ENCODE peak calls at places on chromosomes 3 and 15, in ten cellular contexts. One of them, this sample, is unnamed.

GRCh38 chr3:70539908-70540307 is 227.5 kb upstream of the MDFIC2 start:
- DNase-seq in foreskin fibroblast: no peak
- DNase-seq in BE2C: peak; percentile 14
- DNase-seq in A549: peak; percentile 17
- DNase-seq in fibroblast of pulmonary artery: no peak
- DNase-seq in endodermal cell: no peak
- DNase-seq in colonic mucosa: no peak
- DNase-seq in uterus: no peak
- DNase-seq in kidney epithelial cell: no peak
- DNase-seq in CD8-positive, alpha-beta T cell: no peak
- DNase-seq in this sample: no peak

GRCh38 chr3:151085227-151085888 is at the start of gene MED12L:
- DNase-seq in foreskin fibroblast: peak; percentile 93
- DNase-seq in BE2C: peak; percentile 91
- DNase-seq in A549: peak; percentile 77
- DNase-seq in fibroblast of pulmonary artery: peak; percentile 76
- DNase-seq in endodermal cell: peak; percentile 92
- DNase-seq in colonic mucosa: peak; percentile 66
- DNase-seq in uterus: peak; percentile 40
- DNase-seq in kidney epithelial cell: peak; percentile 26
- DNase-seq in CD8-positive, alpha-beta T cell: peak; percentile 32
- DNase-seq in this sample: peak; percentile 80

GRCh38 chr15:88061452-88061851 is 195.1 kb downstream of the NTRK3 start:
- DNase-seq in foreskin fibroblast: no peak
- DNase-seq in BE2C: no peak
- DNase-seq in A549: no peak
- DNase-seq in fibroblast of pulmonary artery: no peak
- DNase-seq in endodermal cell: no peak
- DNase-seq in colonic mucosa: no peak
- DNase-seq in uterus: no peak
- DNase-seq in kidney epithelial cell: no peak
- DNase-seq in CD8-positive, alpha-beta T cell: no peak
- DNase-seq in this sample: no peak

GRCh38 chr3:151707216-151707615 is 26.5 kb upstream of the AADACL2 start:
- DNase-seq in foreskin fibroblast: peak; percentile 31
- DNase-seq in BE2C: no peak
- DNase-seq in A549: no peak
- DNase-seq in fibroblast of pulmonary artery: no peak
- DNase-seq in endodermal cell: no peak
- DNase-seq in colonic mucosa: no peak
- DNase-seq in uterus: no peak
- DNase-seq in kidney epithelial cell: no peak
- DNase-seq in CD8-positive, alpha-beta T cell: no peak
- DNase-seq in this sample: no peak

GRCh38 chr3:15325228-15325627 is 7.2 kb downstream of the SH3BP5 start:
- DNase-seq in foreskin fibroblast: peak; percentile 84
- DNase-seq in BE2C: peak; percentile 21
- DNase-seq in A549: no peak
- DNase-seq in fibroblast of pulmonary artery: peak; percentile 81
- DNase-seq in endodermal cell: peak; percentile 73
- DNase-seq in colonic mucosa: no peak
- DNase-seq in uterus: peak; percentile 57
- DNase-seq in kidney epithelial cell: no peak
- DNase-seq in CD8-positive, alpha-beta T cell: no peak
- DNase-seq in this sample: peak; percentile 79

GRCh38 chr3:186929186-186929585 is 1.1 kb upstream of the ST6GAL1 start:
- DNase-seq in foreskin fibroblast: no peak
- DNase-seq in BE2C: no peak
- DNase-seq in A549: no peak
- DNase-seq in fibroblast of pulmonary artery: no peak
- DNase-seq in endodermal cell: no peak
- DNase-seq in colonic mucosa: no peak
- DNase-seq in uterus: no peak
- DNase-seq in kidney epithelial cell: no peak
- DNase-seq in CD8-positive, alpha-beta T cell: no peak
- DNase-seq in this sample: no peak

GRCh38 chr3:101812895-101813294 is 33.9 kb downstream of the NXPE3 start:
- DNase-seq in foreskin fibroblast: peak; percentile 16
- DNase-seq in BE2C: no peak
- DNase-seq in A549: no peak
- DNase-seq in fibroblast of pulmonary artery: no peak
- DNase-seq in endodermal cell: no peak
- DNase-seq in colonic mucosa: no peak
- DNase-seq in uterus: no peak
- DNase-seq in kidney epithelial cell: no peak
- DNase-seq in CD8-positive, alpha-beta T cell: no peak
- DNase-seq in this sample: no peak

GRCh38 chr3:14703128-14703750 is 28.3 kb downstream of the C3orf20 start:
- DNase-seq in foreskin fibroblast: no peak
- DNase-seq in BE2C: no peak
- DNase-seq in A549: no peak
- DNase-seq in fibroblast of pulmonary artery: no peak
- DNase-seq in endodermal cell: no peak
- DNase-seq in colonic mucosa: no peak
- DNase-seq in uterus: no peak
- DNase-seq in kidney epithelial cell: no peak
- DNase-seq in CD8-positive, alpha-beta T cell: no peak
- DNase-seq in this sample: no peak

GRCh38 chr3:107752202-107752990 is 229.6 kb downstream of the BBX start:
- DNase-seq in foreskin fibroblast: peak; percentile 49
- DNase-seq in BE2C: peak; percentile 32
- DNase-seq in A549: peak; percentile 50
- DNase-seq in fibroblast of pulmonary artery: peak; percentile 52
- DNase-seq in endodermal cell: peak; percentile 59
- DNase-seq in colonic mucosa: peak; percentile 22
- DNase-seq in uterus: no peak
- DNase-seq in kidney epithelial cell: no peak
- DNase-seq in CD8-positive, alpha-beta T cell: no peak
- DNase-seq in this sample: peak; percentile 49

GRCh38 chr3:195122261-195122660 is 148.7 kb downstream of the XXYLT1 start:
- DNase-seq in foreskin fibroblast: no peak
- DNase-seq in BE2C: no peak
- DNase-seq in A549: no peak
- DNase-seq in fibroblast of pulmonary artery: no peak
- DNase-seq in endodermal cell: no peak
- DNase-seq in colonic mucosa: no peak
- DNase-seq in uterus: no peak
- DNase-seq in kidney epithelial cell: no peak
- DNase-seq in CD8-positive, alpha-beta T cell: no peak
- DNase-seq in this sample: no peak

GRCh38 chr15:23570466-23570865 is 5.0 kb downstream of the MKRN3 start:
- DNase-seq in foreskin fibroblast: no peak
- DNase-seq in BE2C: no peak
- DNase-seq in A549: peak; percentile 41
- DNase-seq in fibroblast of pulmonary artery: peak; percentile 1
- DNase-seq in endodermal cell: peak; percentile 56
- DNase-seq in colonic mucosa: no peak
- DNase-seq in uterus: no peak
- DNase-seq in kidney epithelial cell: no peak
- DNase-seq in CD8-positive, alpha-beta T cell: no peak
- DNase-seq in this sample: no peak

GRCh38 chr15:92725171-92725570 is 69.6 kb upstream of the FAM174B start:
- DNase-seq in foreskin fibroblast: no peak
- DNase-seq in BE2C: no peak
- DNase-seq in A549: no peak
- DNase-seq in fibroblast of pulmonary artery: peak; percentile 9
- DNase-seq in endodermal cell: no peak
- DNase-seq in colonic mucosa: no peak
- DNase-seq in uterus: no peak
- DNase-seq in kidney epithelial cell: peak; percentile 77
- DNase-seq in CD8-positive, alpha-beta T cell: no peak
- DNase-seq in this sample: peak; percentile 35

GRCh38 chr3:126353694-126354321 is 3.4 kb downstream of the KLF15 start:
- DNase-seq in foreskin fibroblast: no peak
- DNase-seq in BE2C: no peak
- DNase-seq in A549: no peak
- DNase-seq in fibroblast of pulmonary artery: no peak
- DNase-seq in endodermal cell: no peak
- DNase-seq in colonic mucosa: no peak
- DNase-seq in uterus: no peak
- DNase-seq in kidney epithelial cell: no peak
- DNase-seq in CD8-positive, alpha-beta T cell: no peak
- DNase-seq in this sample: no peak

GRCh38 chr3:98890181-98890882 is 11.2 kb downstream of the DCBLD2 start:
- DNase-seq in foreskin fibroblast: no peak
- DNase-seq in BE2C: no peak
- DNase-seq in A549: no peak
- DNase-seq in fibroblast of pulmonary artery: no peak
- DNase-seq in endodermal cell: no peak
- DNase-seq in colonic mucosa: no peak
- DNase-seq in uterus: no peak
- DNase-seq in kidney epithelial cell: no peak
- DNase-seq in CD8-positive, alpha-beta T cell: no peak
- DNase-seq in this sample: peak; percentile 32

GRCh38 chr3:98890960-98891910 is 10.3 kb downstream of the DCBLD2 start:
- DNase-seq in foreskin fibroblast: no peak
- DNase-seq in BE2C: no peak
- DNase-seq in A549: no peak
- DNase-seq in fibroblast of pulmonary artery: no peak
- DNase-seq in endodermal cell: no peak
- DNase-seq in colonic mucosa: no peak
- DNase-seq in uterus: no peak
- DNase-seq in kidney epithelial cell: no peak
- DNase-seq in CD8-positive, alpha-beta T cell: no peak
- DNase-seq in this sample: no peak

GRCh38 chr3:98894791-98895576 is 6.5 kb downstream of the DCBLD2 start:
- DNase-seq in foreskin fibroblast: no peak
- DNase-seq in BE2C: no peak
- DNase-seq in A549: no peak
- DNase-seq in fibroblast of pulmonary artery: no peak
- DNase-seq in endodermal cell: no peak
- DNase-seq in colonic mucosa: no peak
- DNase-seq in uterus: no peak
- DNase-seq in kidney epithelial cell: no peak
- DNase-seq in CD8-positive, alpha-beta T cell: no peak
- DNase-seq in this sample: no peak

GRCh38 chr3:98892263-98892662 is 9.2 kb downstream of the DCBLD2 start:
- DNase-seq in foreskin fibroblast: peak; percentile 46
- DNase-seq in BE2C: no peak
- DNase-seq in A549: no peak
- DNase-seq in fibroblast of pulmonary artery: no peak
- DNase-seq in endodermal cell: no peak
- DNase-seq in colonic mucosa: no peak
- DNase-seq in uterus: no peak
- DNase-seq in kidney epithelial cell: no peak
- DNase-seq in CD8-positive, alpha-beta T cell: no peak
- DNase-seq in this sample: peak; percentile 59

GRCh38 chr3:98893740-98894139 is 7.8 kb downstream of the DCBLD2 start:
- DNase-seq in foreskin fibroblast: peak; percentile 52
- DNase-seq in BE2C: peak; percentile 35
- DNase-seq in A549: no peak
- DNase-seq in fibroblast of pulmonary artery: no peak
- DNase-seq in endodermal cell: peak; percentile 47
- DNase-seq in colonic mucosa: no peak
- DNase-seq in uterus: no peak
- DNase-seq in kidney epithelial cell: no peak
- DNase-seq in CD8-positive, alpha-beta T cell: no peak
- DNase-seq in this sample: no peak
- H3K4me3 ChIP-seq in foreskin fibroblast: no peak overlapping the region
- H3K4me3 ChIP-seq in BE2C: no peak overlapping the region
- H3K4me3 ChIP-seq in A549: peak overlapping the region; percentile 93
- H3K4me3 ChIP-seq in fibroblast of pulmonary artery: no peak overlapping the region
- H3K4me3 ChIP-seq in endodermal cell: peak overlapping the region; percentile 2
- H3K4me3 ChIP-seq in colonic mucosa: no peak overlapping the region
- H3K4me3 ChIP-seq in uterus: no peak overlapping the region
- H3K4me3 ChIP-seq in kidney epithelial cell: peak overlapping the region; percentile 96
- H3K4me3 ChIP-seq in CD8-positive, alpha-beta T cell: no peak overlapping the region
- H3K4me3 ChIP-seq in this sample: no peak overlapping the region

GRCh38 chr3:51955893-51956770 is 951 bp downstream of the GPR62 start:
- DNase-seq in foreskin fibroblast: peak; percentile 78
- DNase-seq in BE2C: no peak
- DNase-seq in A549: no peak
- DNase-seq in fibroblast of pulmonary artery: peak; percentile 52
- DNase-seq in endodermal cell: peak; percentile 91
- DNase-seq in colonic mucosa: no peak
- DNase-seq in uterus: peak; percentile 53
- DNase-seq in kidney epithelial cell: no peak
- DNase-seq in CD8-positive, alpha-beta T cell: peak; percentile 48
- DNase-seq in this sample: peak; percentile 28
- TF ChIP-seq CTCF in foreskin fibroblast: peak; percentile 50
- TF ChIP-seq CTCF in BE2C: no peak
- TF ChIP-seq CTCF in A549: no peak
- TF ChIP-seq CTCF in fibroblast of pulmonary artery: peak; percentile 34
- TF ChIP-seq CTCF in endodermal cell: peak; percentile 78
- TF ChIP-seq CTCF in colonic mucosa: no peak
- TF ChIP-seq CTCF in uterus: peak; percentile 51
- TF ChIP-seq CTCF in kidney epithelial cell: peak; percentile 63
- TF ChIP-seq CTCF in CD8-positive, alpha-beta T cell: peak; percentile 60
- TF ChIP-seq CTCF in this sample: peak; percentile 32

GRCh38 chr3:88000853-88001252 is 58.0 kb downstream of the CGGBP1 start:
- DNase-seq in foreskin fibroblast: peak; percentile 26
- DNase-seq in BE2C: peak; percentile 24
- DNase-seq in A549: no peak
- DNase-seq in fibroblast of pulmonary artery: peak; percentile 28
- DNase-seq in endodermal cell: peak; percentile 83
- DNase-seq in colonic mucosa: no peak
- DNase-seq in uterus: no peak
- DNase-seq in kidney epithelial cell: no peak
- DNase-seq in CD8-positive, alpha-beta T cell: peak; percentile 32
- DNase-seq in this sample: peak; percentile 8
- H3K4me3 ChIP-seq in foreskin fibroblast: peak overlapping the region; percentile 14
- H3K4me3 ChIP-seq in BE2C: peak overlapping the region; percentile 41
- H3K4me3 ChIP-seq in A549: no peak overlapping the region
- H3K4me3 ChIP-seq in fibroblast of pulmonary artery: peak overlapping the region; percentile 32
- H3K4me3 ChIP-seq in endodermal cell: no peak overlapping the region
- H3K4me3 ChIP-seq in colonic mucosa: no peak overlapping the region
- H3K4me3 ChIP-seq in uterus: no peak overlapping the region
- H3K4me3 ChIP-seq in kidney epithelial cell: no peak overlapping the region
- H3K4me3 ChIP-seq in CD8-positive, alpha-beta T cell: no peak overlapping the region
- H3K4me3 ChIP-seq in this sample: peak overlapping the region; percentile 13

DNA sequence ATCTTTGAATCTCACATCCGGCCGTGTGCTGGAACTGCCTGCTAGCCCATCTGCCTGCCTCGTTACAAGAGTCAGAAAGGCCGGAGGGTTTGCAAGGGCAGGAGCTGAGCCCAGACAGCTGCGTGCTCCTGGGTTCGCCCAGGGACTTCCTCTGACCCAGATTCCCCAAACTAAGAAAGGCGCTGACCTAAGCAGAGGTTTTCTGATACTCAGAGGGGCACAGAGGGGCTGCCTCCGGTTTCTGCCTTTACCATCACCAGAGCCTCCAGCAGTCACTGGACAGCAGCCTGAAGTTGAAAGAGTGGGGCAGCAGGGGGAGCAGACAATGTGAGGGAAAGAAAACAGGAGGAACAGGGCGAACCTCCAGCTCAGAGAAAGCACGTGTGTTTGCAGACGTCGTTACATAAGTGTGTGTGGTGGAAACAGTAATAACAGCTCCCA is 33.4 kb upstream of the RAD18 start:
- DNase-seq in foreskin fibroblast: peak; percentile 78
- DNase-seq in BE2C: no peak
- DNase-seq in A549: no peak
- DNase-seq in fibroblast of pulmonary artery: peak; percentile 40
- DNase-seq in endodermal cell: peak; percentile 80
- DNase-seq in colonic mucosa: no peak
- DNase-seq in uterus: peak; percentile 65
- DNase-seq in kidney epithelial cell: no peak
- DNase-seq in CD8-positive, alpha-beta T cell: no peak
- DNase-seq in this sample: peak; percentile 53
- TF ChIP-seq CTCF in foreskin fibroblast: peak; percentile 45
- TF ChIP-seq CTCF in BE2C: no peak
- TF ChIP-seq CTCF in A549: no peak
- TF ChIP-seq CTCF in fibroblast of pulmonary artery: peak; percentile 27
- TF ChIP-seq CTCF in endodermal cell: peak; percentile 64
- TF ChIP-seq CTCF in colonic mucosa: no peak
- TF ChIP-seq CTCF in uterus: peak; percentile 39
- TF ChIP-seq CTCF in kidney epithelial cell: peak; percentile 29
- TF ChIP-seq CTCF in CD8-positive, alpha-beta T cell: no peak
- TF ChIP-seq CTCF in this sample: peak; percentile 27